ENCODE peak calls at places on chromosome 3, in nine cellular contexts. R, Q, S, A, I, P, M, D and X are unnamed samples.

GRCh38 chr3:95654567-95655362 is 1159.6 kb upstream of the EPHA6 start:
- DNase-seq in Q (no peak), I (peak; percentile 4), A (no peak), S (no peak), R (no peak), M (no peak), P (no peak), D (no peak), X (no peak)

GRCh38 chr3:114332342-114333179 is 38.7 kb downstream of the TIGIT start:
- DNase-seq in D (no peak), Q (no peak), M (no peak), R (no peak), S (no peak), I (no peak), A (no peak), P (no peak), X (no peak)

GRCh38 chr3:127783166-127783565 is 39.1 kb downstream of the MGLL start:
- DNase-seq in R (no peak), M (no peak), I (no peak), A (no peak), Q (no peak), P (no peak), S (no peak), D (no peak), X (no peak)

GRCh38 chr3:125431391-125431790 is 56.3 kb upstream of the ZNF148 start:
- DNase-seq in D (no peak), A (no peak), P (no peak), Q (peak; percentile 11), M (no peak), S (no peak), I (no peak), R (peak; percentile 72), X (no peak)

GRCh38 chr3:165529451-165529850 is 307.8 kb downstream of the BCHE start:
- DNase-seq in Q (no peak), R (no peak), S (no peak), M (no peak), I (no peak), D (no peak), A (no peak), P (no peak), X (no peak)

GRCh38 chr3:188473591-188474288 is 319.8 kb downstream of the LPP start:
- DNase-seq in A (no peak), P (no peak), M (no peak), I (no peak), D (no peak), S (no peak), Q (no peak), R (no peak), X (no peak)

GRCh38 chr3:193954752-193955151 is 181.2 kb upstream of the HES1 start:
- DNase-seq in D (no peak), I (no peak), S (no peak), Q (no peak), M (no peak), P (no peak), R (no peak), A (no peak), X (no peak)

GRCh38 chr3:64443553-64444331 is 218.5 kb upstream of the PRICKLE2 start:
- DNase-seq in D (no peak), M (no peak), S (no peak), Q (peak; percentile 59), I (no peak), R (peak; percentile 74), A (peak; percentile 14), P (no peak), X (no peak)

GRCh38 chr3:122893282-122893681 is 98.4 kb downstream of the SLC49A4 start:
- DNase-seq in D (peak; percentile 8), Q (no peak), P (no peak), I (no peak), M (peak; percentile 15), A (no peak), S (peak; percentile 84), R (no peak), X (peak; percentile 91)

GRCh38 chr3:37628711-37629301 is 232.9 kb upstream of the CTDSPL start:
- DNase-seq in R (peak; percentile 20), D (no peak), P (no peak), M (no peak), Q (no peak), I (no peak), S (no peak), A (no peak), X (no peak)

GRCh38 chr3:141100531-141101320 is 49.6 kb downstream of the SPSB4 start:
- DNase-seq in S (no peak), P (no peak), I (no peak), Q (no peak), A (no peak), D (no peak), M (no peak), R (no peak), X (no peak)

DNA sequence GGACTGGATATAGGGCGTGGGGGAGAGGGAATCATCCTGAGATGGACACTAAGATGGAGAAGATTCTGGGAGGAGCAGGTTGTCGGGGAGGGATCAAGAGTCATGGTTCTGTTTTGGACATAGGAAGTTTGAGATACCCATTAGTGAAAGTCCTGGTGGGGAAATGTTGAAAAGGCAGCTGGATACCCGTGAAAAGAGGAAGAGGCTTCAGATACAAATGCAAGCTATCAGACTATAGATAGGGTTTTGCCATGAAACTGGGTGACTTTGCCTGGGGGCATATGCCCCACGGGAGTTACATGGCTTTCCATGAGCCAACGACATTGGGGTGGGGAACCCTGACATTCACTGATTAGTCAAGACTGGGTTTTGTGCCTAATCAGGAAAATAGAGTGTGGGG is 1.1 kb upstream of the GPR62 start:
- DNase-seq in D (no peak), S (no peak), Q (no peak), P (no peak), A (no peak), R (no peak), I (no peak), M (no peak), X (no peak)
- H3K4me3 ChIP-seq in D (no peak overlapping the region), S (no peak overlapping the region), Q (no peak overlapping the region), P (no peak overlapping the region), A (no peak overlapping the region), R (no peak overlapping the region), I (no peak overlapping the region), M (no peak overlapping the region), X (no peak overlapping the region)

GRCh38 chr3:189776163-189776824 is 145.1 kb downstream of the TP63 start:
- DNase-seq in I (no peak), M (no peak), R (no peak), S (no peak), P (no peak), Q (no peak), D (peak; percentile 50), A (no peak), X (no peak)
- TF ChIP-seq CTCF in I (no peak), M (no peak), R (no peak), S (no peak), P (no peak), Q (no peak), D (no peak), A (no peak), X (no peak)

GRCh38 chr3:185925353-185925752 is 12.5 kb downstream of the TRA2B start:
- DNase-seq in D (no peak), R (no peak), Q (no peak), P (no peak), S (no peak), A (no peak), M (no peak), I (no peak), X (no peak)

GRCh38 chr3:185929192-185930151 is 8.3 kb downstream of the TRA2B start:
- DNase-seq in M (no peak), P (no peak), A (no peak), D (no peak), I (no peak), Q (peak; percentile 50), R (peak; percentile 61), S (peak; percentile 79), X (peak; percentile 87)

GRCh38 chr3:185928532-185928931 is 9.3 kb downstream of the TRA2B start:
- DNase-seq in M (no peak), A (no peak), D (no peak), Q (no peak), P (no peak), R (no peak), S (no peak), I (no peak), X (no peak)

GRCh38 chr3:185926445-185926844 is 11.4 kb downstream of the TRA2B start:
- DNase-seq in R (no peak), I (no peak), M (no peak), D (no peak), A (no peak), P (no peak), S (no peak), Q (no peak), X (no peak)

DNA sequence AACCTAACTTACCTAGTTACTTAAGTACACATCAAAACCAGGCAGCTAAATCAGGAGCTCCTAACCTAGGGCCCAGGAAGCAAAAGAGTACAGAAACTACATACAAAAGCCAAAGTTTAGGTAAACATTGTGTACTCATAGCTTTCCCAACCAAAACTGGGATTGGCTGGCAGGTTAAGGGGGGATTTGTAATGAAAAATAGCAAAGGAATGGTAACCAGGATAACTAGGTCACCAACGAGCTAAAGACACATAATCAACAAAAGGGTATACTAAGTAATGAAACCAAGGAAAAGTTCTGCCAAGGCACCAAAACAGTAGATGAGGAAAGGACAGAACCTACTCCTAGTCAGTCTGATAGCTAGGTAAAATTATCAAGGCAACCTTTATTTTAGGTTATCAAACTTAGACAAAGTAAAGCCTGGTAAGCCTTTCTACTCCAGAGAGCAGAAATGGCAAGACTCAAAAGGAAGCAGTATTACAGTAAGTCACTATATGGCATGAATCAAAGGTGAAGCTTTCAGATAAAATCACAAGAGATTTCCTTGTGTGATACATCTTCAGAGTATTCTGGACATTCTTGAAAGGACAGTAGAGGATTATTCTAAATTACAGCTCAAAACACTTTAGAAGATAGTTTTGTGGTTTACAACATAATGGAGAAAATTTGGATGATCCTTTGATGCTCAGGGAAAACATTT is 10.2 kb downstream of the TRA2B start:
- DNase-seq in P (no peak), Q (no peak), R (no peak), M (no peak), I (no peak), A (no peak), D (no peak), S (no peak), X (no peak)
- H3K4me3 ChIP-seq in P (peak overlapping the region; percentile 1), Q (no peak overlapping the region), R (no peak overlapping the region), M (no peak overlapping the region), I (no peak overlapping the region), A (peak overlapping the region; percentile 5), D (peak overlapping the region; percentile 95), S (no peak overlapping the region), X (no peak overlapping the region)

DNA sequence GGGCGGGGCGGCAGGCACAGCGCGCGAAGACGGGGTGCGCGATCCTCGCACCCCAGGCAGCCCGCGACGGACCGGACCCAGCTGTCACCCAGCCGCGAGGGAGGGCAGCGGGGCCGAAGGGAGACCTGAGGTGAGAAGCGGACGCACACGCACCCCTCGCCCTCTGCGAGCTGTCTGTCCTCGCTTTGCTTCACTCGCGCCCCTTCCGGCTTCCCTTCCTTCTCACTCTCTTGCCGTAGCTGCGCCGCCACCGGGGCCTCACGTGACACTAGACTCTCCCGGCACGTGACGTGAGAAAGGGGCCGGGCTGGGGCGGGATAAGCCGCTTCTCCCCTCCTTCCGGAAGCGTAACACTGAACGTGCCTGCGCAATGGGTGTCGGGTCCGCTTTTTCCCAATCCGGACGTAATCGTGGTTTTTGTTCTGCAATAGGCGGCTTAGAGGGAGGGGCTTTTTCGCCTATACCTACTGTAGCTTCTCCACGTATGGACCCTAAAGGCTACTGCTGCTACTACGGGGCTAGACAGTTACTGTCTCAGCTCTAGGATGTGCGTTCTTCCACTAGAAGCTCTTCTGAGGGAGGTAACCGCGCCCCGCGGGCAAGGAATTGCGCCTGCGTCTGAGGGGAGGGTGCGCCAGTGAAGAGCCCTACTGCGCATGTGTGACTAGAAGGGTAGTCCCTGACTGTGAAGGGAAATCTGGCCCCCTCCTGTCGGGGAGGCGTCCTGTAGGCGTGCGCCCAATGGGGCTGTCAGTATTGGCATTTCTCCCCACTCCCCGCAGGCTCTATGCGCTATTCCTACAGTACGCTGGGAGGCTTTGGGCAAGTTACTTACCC is at the start of the genes ATG3 and SLC35A5:
- DNase-seq in I (peak; percentile 96), M (peak; percentile 98), A (peak; percentile 99), S (peak; percentile 99), R (peak; percentile 98), Q (peak; percentile 99), P (peak; percentile 98), D (peak; percentile 99), X (peak; percentile 96)
- TF ChIP-seq CTCF in I (no peak), M (no peak), A (peak; percentile 36), S (peak; percentile 4), R (peak; percentile 6), Q (no peak), P (no peak), D (no peak), X (no peak)